ENCODE peak calls at places on chromosomes 7 and 10, in five cellular contexts. S is fibroblast of mammary gland, V is left ventricle myocardium inferior, W is epithelial cell of proximal tubule, N is AG09319. T is an unnamed sample.

GRCh38 chr10:124032982-124033886 is 60.2 kb downstream of the CHST15 start:
- DNase-seq in V (no peak), W (no peak), N (no peak), S (peak), T (no peak)

GRCh38 chr7:125423444-125424155 is 494.0 kb upstream of the POT1 start:
- DNase-seq in V (no peak), W (peak), N (no peak), S (peak), T (no peak)

GRCh38 chr7:30505174-30505697 is 607 bp upstream of the GGCT start:
- DNase-seq in W (no peak), S (no peak), N (no peak), V (no peak), T (no peak)

GRCh38 chr7:85068796-85069195 is 118.1 kb downstream of the SEMA3D start:
- DNase-seq in V (no peak), N (peak), W (no peak), S (peak), T (no peak)

GRCh38 chr7:17056491-17057142 is 174.8 kb upstream of the AGR3 start:
- DNase-seq in W (no peak), V (no peak), N (no peak), S (peak), T (no peak)

GRCh38 chr7:98848918-98849317 is 20.9 kb downstream of the TMEM130 start:
- DNase-seq in V (no peak), W (no peak), S (no peak), N (no peak), T (no peak)

GRCh38 chr10:124892031-124892430 is 49.9 kb upstream of the ZRANB1 start:
- DNase-seq in S (no peak), N (no peak), W (no peak), V (peak), T (no peak)

GRCh38 chr7:154853727-154854095 is 149.2 kb downstream of the PAXIP1 start:
- DNase-seq in V (no peak), N (no peak), W (no peak), S (no peak), T (no peak)

GRCh38 chr7:142603870-142604448 is 145.3 kb upstream of the PRSS1 start:
- DNase-seq in N (peak), S (peak), W (no peak), V (no peak), T (no peak)

GRCh38 chr7:117962598-117962997 is 89.4 kb upstream of the CTTNBP2 start:
- DNase-seq in W (no peak), N (no peak), V (no peak), S (no peak), T (no peak)

GRCh38 chr7:28407643-28408042 is 4.7 kb upstream of the CREB5 start:
- DNase-seq in S (peak), N (peak), W (no peak), V (no peak), T (no peak)

GRCh38 chr10:122849090-122849489 is 3.4 kb upstream of the CUZD1 start:
- DNase-seq in N (no peak), W (no peak), S (no peak), V (no peak), T (no peak)

GRCh38 chr10:117226813-117227451 is 14.0 kb upstream of the SLC18A2 start:
- DNase-seq in N (no peak), S (peak), W (no peak), V (no peak), T (no peak)

DNA sequence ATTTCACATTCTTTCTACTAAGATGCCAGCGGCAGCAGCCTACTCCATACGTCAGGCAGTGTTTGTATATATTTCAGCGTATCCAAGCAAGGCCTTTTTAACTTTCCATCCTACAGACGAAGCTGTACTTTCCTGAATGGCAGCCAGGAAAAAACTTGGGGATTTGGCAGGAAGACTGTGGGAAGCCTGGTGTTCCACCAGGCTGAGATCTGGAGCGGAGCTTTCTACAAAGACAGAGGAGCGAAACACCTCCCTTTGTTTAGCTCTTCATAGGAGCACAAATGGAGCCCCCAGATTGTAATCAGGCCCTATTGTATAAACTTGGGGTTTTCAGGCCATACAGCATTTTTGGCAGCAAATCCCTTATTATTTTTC is 143.8 kb downstream of the TES start:
- DNase-seq in S (peak), N (peak), V (peak), W (no peak), T (no peak)
- TF ChIP-seq CTCF in S (no peak), N (no peak), V (peak), W (no peak), T (no peak)

GRCh38 chr10:128875955-128876354 is 591.1 kb upstream of the MGMT start:
- DNase-seq in W (no peak), N (no peak), V (no peak), S (peak), T (no peak)

GRCh38 chr10:128870830-128871597 is 596.0 kb upstream of the MGMT start:
- DNase-seq in N (no peak), V (peak), W (no peak), S (no peak), T (no peak)

GRCh38 chr10:128871671-128872231 is 595.3 kb upstream of the MGMT start:
- DNase-seq in V (no peak), W (no peak), S (no peak), N (no peak), T (no peak)

GRCh38 chr10:128875030-128875744 is 591.9 kb upstream of the MGMT start:
- DNase-seq in S (peak), N (no peak), V (no peak), W (no peak), T (no peak)

DNA sequence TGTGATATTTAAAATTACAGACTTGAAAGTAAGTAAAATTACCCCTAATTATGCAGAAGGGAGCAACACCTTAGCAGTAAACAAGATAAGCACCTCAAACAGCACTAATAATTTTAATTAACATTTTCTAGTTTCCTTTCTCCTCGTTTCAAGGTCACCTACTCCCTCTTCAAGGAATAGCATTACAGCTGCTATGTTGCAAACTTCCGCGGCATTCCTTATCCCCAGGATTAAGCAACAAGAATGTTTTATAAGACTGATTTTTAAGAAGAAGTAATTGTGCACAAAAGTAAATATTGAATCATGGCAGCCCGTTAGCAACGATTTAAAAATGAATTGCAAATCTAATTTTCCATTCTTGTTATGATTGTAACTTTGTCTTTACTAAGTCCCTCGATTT is 593.6 kb upstream of the MGMT start:
- DNase-seq in V (no peak), N (no peak), S (no peak), W (no peak), T (no peak)
- TF ChIP-seq CTCF in V (no peak), N (no peak), S (no peak), W (no peak), T (no peak)

DNA sequence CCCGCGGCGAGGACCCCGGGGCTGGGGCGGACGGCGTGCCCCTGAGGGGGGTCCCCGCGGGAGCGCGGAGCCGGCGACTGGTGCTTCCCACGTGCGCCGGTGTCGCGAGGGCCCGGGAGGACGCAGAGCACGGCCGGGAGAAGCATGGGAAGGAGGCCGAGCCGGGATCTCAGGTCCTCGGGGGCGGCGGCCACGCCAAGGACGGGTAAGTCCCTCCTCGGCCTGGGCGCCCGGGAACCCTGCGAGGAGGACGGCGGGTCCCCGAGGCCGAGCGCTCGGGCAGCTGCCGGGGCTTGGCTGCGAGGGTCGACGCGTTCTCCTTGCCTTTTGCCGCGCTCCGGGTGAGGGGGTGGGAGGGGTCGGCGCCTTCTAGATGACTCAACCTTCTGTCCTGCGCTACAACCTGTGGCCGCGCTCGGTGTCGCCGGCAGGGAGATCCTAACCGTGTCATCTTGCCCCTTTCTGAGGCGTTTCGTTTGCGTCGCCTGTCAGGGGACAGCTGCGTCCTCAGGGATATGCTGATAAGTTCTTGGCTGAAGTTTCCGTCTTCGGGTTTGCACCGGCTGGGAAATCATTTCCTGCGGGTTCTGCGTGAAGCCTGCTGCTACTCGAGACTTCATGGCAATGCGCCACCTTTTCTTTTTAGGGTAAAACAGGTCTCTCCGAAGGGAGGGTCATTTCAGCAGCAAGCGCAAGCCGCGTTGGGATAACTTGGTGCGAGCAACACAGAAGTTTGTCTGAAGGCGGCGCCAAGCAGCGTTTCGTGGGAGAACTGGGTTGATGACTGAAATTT is 529 bp downstream of the TASOR2 start:
- DNase-seq in W (no peak), N (peak), V (peak), S (peak), T (peak)
- TF ChIP-seq CTCF in W (peak), N (peak), V (peak), S (peak), T (peak)

GRCh38 chr7:38632411-38632810 is 1.2 kb upstream of the AMPH start:
- DNase-seq in N (no peak), S (no peak), W (no peak), V (no peak), T (no peak)
- TF ChIP-seq CTCF in N (no peak), S (no peak), W (peak), V (peak), T (no peak)

GRCh38 chr10:120646738-120647427 is 189.9 kb downstream of the PLPP4 start:
- DNase-seq in N (no peak), S (no peak), V (no peak), W (no peak), T (no peak)
- TF ChIP-seq CTCF in N (no peak), S (no peak), V (no peak), W (peak), T (no peak)

GRCh38 chr10:118927317-118927716 is 102.2 kb upstream of the NANOS1 start:
- DNase-seq in V (no peak), W (no peak), N (no peak), S (peak), T (no peak)

GRCh38 chr10:118926903-118927302 is 102.6 kb upstream of the NANOS1 start:
- DNase-seq in S (no peak), W (no peak), N (no peak), V (no peak), T (no peak)

GRCh38 chr10:118931436-118931835 is 98.1 kb upstream of the NANOS1 start:
- DNase-seq in V (no peak), N (no peak), S (no peak), W (no peak), T (no peak)

GRCh38 chr10:118926441-118926840 is 103.1 kb upstream of the NANOS1 start:
- DNase-seq in W (no peak), N (no peak), S (no peak), V (no peak), T (no peak)

GRCh38 chr10:118930614-118931013 is 98.9 kb upstream of the NANOS1 start:
- DNase-seq in W (no peak), N (no peak), S (no peak), V (no peak), T (no peak)
- TF ChIP-seq CTCF in W (no peak), N (no peak), S (no peak), V (no peak), T (no peak)

DNA sequence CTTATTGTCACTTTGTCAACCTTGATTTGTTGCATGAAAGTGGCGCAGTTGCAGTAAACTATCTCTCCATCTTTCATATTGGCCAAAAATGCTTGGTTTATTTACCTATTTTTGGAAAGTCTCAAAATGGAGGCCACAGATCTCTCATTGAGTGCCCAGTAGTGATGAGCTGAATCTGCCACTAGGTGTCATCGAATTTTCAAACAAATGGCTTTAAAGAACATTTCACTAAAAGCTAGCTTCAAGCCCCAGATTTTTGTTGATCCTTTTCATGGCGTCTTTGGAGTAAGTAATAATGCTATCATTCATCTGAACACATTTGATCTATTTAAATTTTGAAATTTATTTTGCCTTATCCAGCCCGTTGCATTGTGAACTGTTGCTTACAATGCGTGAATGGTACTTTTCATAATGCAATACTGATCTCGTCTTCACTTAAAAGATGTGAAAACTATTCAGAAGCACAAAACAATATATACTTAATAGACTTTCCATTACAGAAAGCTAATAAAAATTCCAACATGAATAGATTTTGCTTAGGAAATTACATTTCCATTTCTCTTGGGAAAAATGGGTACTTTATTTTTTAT is 236.2 kb downstream of the DNAJB9 start:
- DNase-seq in N (no peak), S (peak), W (no peak), V (no peak), T (no peak)
- TF ChIP-seq CTCF in N (peak), S (peak), W (peak), V (peak), T (peak)

GRCh38 chr7:92417913-92418312 is 29.4 kb upstream of the GATAD1 start:
- DNase-seq in N (no peak), V (no peak), W (no peak), S (no peak), T (no peak)
- TF ChIP-seq CTCF in N (no peak), V (no peak), W (no peak), S (no peak), T (no peak)